ENCODE peak calls at places on chromosomes 6 and 20, in seven cellular contexts. V, G, I, U, N, J and B are unnamed samples.

GRCh38 chr6:97668716-97669115 is 385.7 kb upstream of the MMS22L start:
- DNase-seq in V (no peak), G (peak; percentile 49), I (no peak), U (no peak), N (no peak), J (no peak), B (no peak)

GRCh38 chr20:45506398-45506797 is 9.0 kb downstream of the SPINT3 start:
- DNase-seq in V (no peak), G (no peak), I (no peak), U (no peak), N (no peak), J (no peak), B (no peak)

GRCh38 chr6:28922841-28923317 is 906 bp downstream of the TRIM27 start:
- DNase-seq in V (peak; percentile 47), G (no peak), I (peak; percentile 34), U (no peak), N (peak; percentile 68), J (peak; percentile 57), B (peak; percentile 33)

GRCh38 chr6:6105472-6106036 is 98.8 kb upstream of the NRN1 start:
- DNase-seq in V (no peak), G (no peak), I (no peak), U (no peak), N (peak; percentile 34), J (no peak), B (no peak)

GRCh38 chr20:41617059-41617921 is 887 bp downstream of the CHD6 start:
- DNase-seq in V (peak; percentile 24), G (peak; percentile 18), I (no peak), U (no peak), N (no peak), J (peak; percentile 39), B (peak; percentile 10)

GRCh38 chr20:40683221-40683893 is 5.7 kb downstream of the MAFB start:
- DNase-seq in V (peak; percentile 50), G (no peak), I (peak; percentile 59), U (no peak), N (peak; percentile 76), J (no peak), B (no peak)

GRCh38 chr6:73134588-73134987 is 90.7 kb downstream of the KHDC1L start:
- DNase-seq in V (no peak), G (peak; percentile 15), I (no peak), U (no peak), N (peak; percentile 59), J (peak; percentile 66), B (no peak)

GRCh38 chr6:52760105-52760765 is 3.0 kb downstream of the GSTA2 start:
- DNase-seq in V (no peak), G (no peak), I (no peak), U (no peak), N (no peak), J (no peak), B (no peak)

GRCh38 chr6:17091122-17091521 is 10.7 kb upstream of the STMND1 start:
- DNase-seq in V (no peak), G (no peak), I (no peak), U (no peak), N (no peak), J (no peak), B (no peak)